ENCODE peak calls at places on chromosomes 4 and X, in four cellular contexts. J is NCI-H1105, L is lower leg skin, B is progenitor cell of endocrine pancreas. R is an unnamed sample.

GRCh38 chr4:110735691-110736090 is 112.8 kb upstream of the PITX2 start:
- DNase-seq in J (no peak), L (no peak), B (no peak), R (no peak)

GRCh38 chr4:2816401-2816954 is 23.6 kb downstream of the SH3BP2 start:
- DNase-seq in J (no peak), L (no peak), B (no peak), R (no peak)

GRCh38 chr4:24102621-24103020 is 212.8 kb upstream of the PPARGC1A start:
- DNase-seq in J (no peak), L (no peak), B (no peak), R (no peak)

GRCh38 chrX:95974885-95975284 is 709.8 kb upstream of the DIAPH2 start:
- DNase-seq in J (no peak), L (no peak), B (no peak), R (no peak)

GRCh38 chr4:155900402-155900801 is 3.1 kb upstream of the TDO2 start:
- DNase-seq in J (no peak), L (no peak), B (no peak), R (no peak)

GRCh38 chrX:27445438-27445837 is 17.7 kb downstream of the PPP4R3C start:
- DNase-seq in J (no peak), L (no peak), B (no peak), R (no peak)

GRCh38 chr4:6134612-6135220 is 65.6 kb downstream of the JAKMIP1 start:
- DNase-seq in J (no peak), L (no peak), B (no peak), R (no peak)

GRCh38 chrX:53279296-53280237 is 1.8 kb downstream of the IQSEC2 start:
- DNase-seq in J (no peak), L (no peak), B (no peak), R (no peak)

R was measured in gastrocnemius medialis.